ENCODE peak calls at places on chromosome 10, in nine cellular contexts. R is Caki2; A is heart right ventricle; N is WTC11; B is astrocyte; O is activated T-helper 1 cell treated with anti-CD3 and anti-CD28 coated beads, Interleukin-2, amount 50 U/mL, for 16 hours; Q is H4; I is NCI-H510A treated with DMSO at 0.1 percent for 48 hours; X is effector memory CD4-positive, alpha-beta T cell. Y is an unnamed sample.
A peak's percentile ranks its signal among the peaks of the same experiment; 100 is the strongest.

GRCh38 chr10:132470306-132471124 is 67.1 kb upstream of the INPP5A start:
- DNase-seq in R (no peak), A (no peak), N (peak; percentile 3), B (peak; percentile 38), O (no peak), Q (no peak), I (no peak), X (no peak), Y (no peak)

GRCh38 chr10:21528452-21529235 is 3.2 kb upstream of the SKIDA1 start:
- DNase-seq in R (peak; percentile 88), A (no peak), N (no peak), B (peak; percentile 71), O (no peak), Q (no peak), I (no peak), X (no peak), Y (no peak)

GRCh38 chr10:20624642-20625041 is 272.5 kb downstream of the NEBL start:
- DNase-seq in R (no peak), A (peak; percentile 29), N (no peak), B (peak; percentile 6), O (no peak), Q (no peak), I (no peak), X (no peak), Y (no peak)

GRCh38 chr10:100986952-100987684 is at the start of the genes MRPL43 and TWNK:
- DNase-seq in R (peak; percentile 71), A (peak; percentile 85), N (peak; percentile 88), B (peak; percentile 47), O (peak; percentile 67), Q (peak; percentile 53), I (peak; percentile 68), X (peak; percentile 75), Y (peak; percentile 74)

GRCh38 chr10:17348111-17349008 is 106.0 kb downstream of the ST8SIA6 start:
- DNase-seq in R (peak; percentile 57), A (peak; percentile 73), N (no peak), B (peak; percentile 90), O (no peak), Q (peak; percentile 75), I (no peak), X (no peak), Y (peak; percentile 31)

GRCh38 chr10:68598978-68599753 is 39.0 kb downstream of the TET1 start:
- DNase-seq in R (no peak), A (peak; percentile 39), N (peak; percentile 33), B (peak; percentile 33), O (no peak), Q (peak; percentile 8), I (peak; percentile 57), X (no peak), Y (peak; percentile 61)

GRCh38 chr10:108970016-108970415 is 953.3 kb downstream of the XPNPEP1 start:
- DNase-seq in R (peak; percentile 30), A (no peak), N (peak; percentile 41), B (peak; percentile 31), O (no peak), Q (peak; percentile 7), I (no peak), X (no peak), Y (no peak)

GRCh38 chr10:121454776-121455175 is 143.5 kb downstream of the FGFR2 start:
- DNase-seq in R (no peak), A (no peak), N (no peak), B (no peak), O (no peak), Q (no peak), I (no peak), X (no peak), Y (no peak)

GRCh38 chr10:133158756-133159610 is 1.0 kb upstream of the KNDC1 start:
- DNase-seq in R (no peak), A (no peak), N (peak; percentile 49), B (no peak), O (no peak), Q (peak; percentile 46), I (no peak), X (no peak), Y (peak; percentile 72)

GRCh38 chr10:118298787-118299186 is 43.3 kb downstream of the FAM204A start:
- DNase-seq in R (no peak), A (no peak), N (no peak), B (no peak), O (no peak), Q (no peak), I (no peak), X (no peak), Y (no peak)

GRCh38 chr10:18797286-18797685 is 138.1 kb downstream of the ARL5B start:
- DNase-seq in R (no peak), A (no peak), N (no peak), B (no peak), O (no peak), Q (no peak), I (no peak), X (no peak), Y (no peak)

GRCh38 chr10:114308470-114309110 is 69.5 kb downstream of the VWA2 start:
- DNase-seq in R (peak; percentile 67), A (no peak), N (no peak), B (peak; percentile 11), O (no peak), Q (no peak), I (no peak), X (no peak), Y (no peak)

GRCh38 chr10:9305018-9305655 is 1250.6 kb downstream of the GATA3 start:
- DNase-seq in R (peak; percentile 33), A (no peak), N (no peak), B (no peak), O (no peak), Q (no peak), I (peak; percentile 1), X (no peak), Y (no peak)

Y was measured in NCI-H345.